ENCODE peak calls at places on chromosomes 16 and 17, in eight cellular contexts. One of them, this sample, is unnamed.
A peak's percentile ranks its signal among the peaks of the same experiment; 100 is the strongest.

GRCh38 chr17:54967621-54968258 is 714 bp downstream of the COX11 start:
- DNase-seq in SJCRH30: peak; percentile 34
- DNase-seq in neural progenitor cell: peak; percentile 18
- DNase-seq in mesendoderm: peak; percentile 67
- DNase-seq in coronary artery: no peak
- DNase-seq in suprapubic skin: no peak
- DNase-seq in dorsolateral prefrontal cortex: no peak
- DNase-seq in OCI-LY7: peak; percentile 29
- DNase-seq in this sample: no peak

GRCh38 chr16:77290451-77291110 is 91.4 kb downstream of the SYCE1L start:
- DNase-seq in SJCRH30: no peak
- DNase-seq in suprapubic skin: no peak
- DNase-seq in coronary artery: no peak
- DNase-seq in neural progenitor cell: no peak
- DNase-seq in mesendoderm: no peak
- DNase-seq in dorsolateral prefrontal cortex: no peak
- DNase-seq in OCI-LY7: no peak
- DNase-seq in this sample: no peak

GRCh38 chr16:66923247-66923851 is 2.0 kb downstream of the RRAD start:
- DNase-seq in neural progenitor cell: no peak
- DNase-seq in SJCRH30: peak; percentile 65
- DNase-seq in mesendoderm: no peak
- DNase-seq in OCI-LY7: no peak
- DNase-seq in coronary artery: peak; percentile 89
- DNase-seq in dorsolateral prefrontal cortex: no peak
- DNase-seq in suprapubic skin: no peak
- DNase-seq in this sample: peak; percentile 57

GRCh38 chr16:74309789-74310781 is 13.5 kb downstream of the PSMD7 start:
- DNase-seq in SJCRH30: peak; percentile 62
- DNase-seq in dorsolateral prefrontal cortex: no peak
- DNase-seq in coronary artery: no peak
- DNase-seq in mesendoderm: peak; percentile 65
- DNase-seq in OCI-LY7: peak; percentile 55
- DNase-seq in suprapubic skin: no peak
- DNase-seq in neural progenitor cell: peak; percentile 64
- DNase-seq in this sample: no peak

GRCh38 chr16:13873835-13874438 is 46.0 kb upstream of the ERCC4 start:
- DNase-seq in mesendoderm: peak; percentile 67
- DNase-seq in neural progenitor cell: peak; percentile 75
- DNase-seq in coronary artery: no peak
- DNase-seq in dorsolateral prefrontal cortex: peak; percentile 5
- DNase-seq in OCI-LY7: peak; percentile 23
- DNase-seq in SJCRH30: peak; percentile 50
- DNase-seq in suprapubic skin: no peak
- DNase-seq in this sample: no peak

GRCh38 chr17:17944743-17945142 is 27.5 kb downstream of the TOM1L2 start:
- DNase-seq in mesendoderm: no peak
- DNase-seq in neural progenitor cell: peak; percentile 37
- DNase-seq in suprapubic skin: no peak
- DNase-seq in OCI-LY7: no peak
- DNase-seq in SJCRH30: peak; percentile 49
- DNase-seq in dorsolateral prefrontal cortex: no peak
- DNase-seq in coronary artery: no peak
- DNase-seq in this sample: no peak

GRCh38 chr17:79517812-79518211 is 93.0 kb downstream of the RBFOX3 start:
- DNase-seq in mesendoderm: no peak
- DNase-seq in suprapubic skin: no peak
- DNase-seq in neural progenitor cell: no peak
- DNase-seq in OCI-LY7: no peak
- DNase-seq in dorsolateral prefrontal cortex: no peak
- DNase-seq in coronary artery: no peak
- DNase-seq in SJCRH30: no peak
- DNase-seq in this sample: no peak

GRCh38 chr16:56988948-56989945 is at the start of gene NLRC5:
- DNase-seq in SJCRH30: peak; percentile 76
- DNase-seq in suprapubic skin: peak; percentile 91
- DNase-seq in OCI-LY7: peak; percentile 93
- DNase-seq in mesendoderm: peak; percentile 69
- DNase-seq in dorsolateral prefrontal cortex: peak; percentile 82
- DNase-seq in coronary artery: peak; percentile 89
- DNase-seq in neural progenitor cell: peak; percentile 78
- DNase-seq in this sample: peak; percentile 84

GRCh38 chr17:33038740-33039139 is 47.1 kb downstream of the SPACA3 start:
- DNase-seq in dorsolateral prefrontal cortex: peak; percentile 31
- DNase-seq in SJCRH30: peak; percentile 67
- DNase-seq in coronary artery: no peak
- DNase-seq in suprapubic skin: no peak
- DNase-seq in neural progenitor cell: peak; percentile 85
- DNase-seq in mesendoderm: peak; percentile 70
- DNase-seq in OCI-LY7: peak; percentile 3
- DNase-seq in this sample: peak; percentile 29

DNA sequence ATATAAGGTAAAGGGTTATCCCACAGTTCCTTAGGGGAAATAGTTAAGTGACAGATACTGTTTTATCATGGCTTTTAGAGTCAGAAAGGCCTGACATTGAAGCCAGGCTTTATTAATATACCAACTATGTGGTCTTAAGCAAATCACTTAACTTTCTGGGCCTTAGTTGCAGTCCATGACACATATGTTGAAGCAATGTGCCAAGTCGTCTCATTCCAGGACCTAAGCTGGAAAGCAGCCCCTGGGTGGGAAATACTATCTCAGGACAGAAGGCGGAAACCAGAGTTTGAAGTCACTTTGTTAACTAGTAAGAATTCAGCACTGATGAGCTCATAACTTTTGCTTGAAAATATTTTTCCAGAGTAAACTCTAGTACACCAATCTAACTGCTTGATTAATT is 80.0 kb downstream of the USP32 start:
- DNase-seq in SJCRH30: no peak
- DNase-seq in suprapubic skin: no peak
- DNase-seq in coronary artery: no peak
- DNase-seq in neural progenitor cell: no peak
- DNase-seq in OCI-LY7: no peak
- DNase-seq in mesendoderm: no peak
- DNase-seq in dorsolateral prefrontal cortex: no peak
- DNase-seq in this sample: no peak
- H3K27ac ChIP-seq in SJCRH30: no peak overlapping the region
- H3K27ac ChIP-seq in suprapubic skin: no peak overlapping the region
- H3K27ac ChIP-seq in coronary artery: no peak overlapping the region
- H3K27ac ChIP-seq in neural progenitor cell: no peak overlapping the region
- H3K27ac ChIP-seq in OCI-LY7: no peak overlapping the region
- H3K27ac ChIP-seq in mesendoderm: no peak overlapping the region
- H3K27ac ChIP-seq in dorsolateral prefrontal cortex: peak overlapping the region; percentile 10
- H3K27ac ChIP-seq in this sample: no peak overlapping the region

DNA sequence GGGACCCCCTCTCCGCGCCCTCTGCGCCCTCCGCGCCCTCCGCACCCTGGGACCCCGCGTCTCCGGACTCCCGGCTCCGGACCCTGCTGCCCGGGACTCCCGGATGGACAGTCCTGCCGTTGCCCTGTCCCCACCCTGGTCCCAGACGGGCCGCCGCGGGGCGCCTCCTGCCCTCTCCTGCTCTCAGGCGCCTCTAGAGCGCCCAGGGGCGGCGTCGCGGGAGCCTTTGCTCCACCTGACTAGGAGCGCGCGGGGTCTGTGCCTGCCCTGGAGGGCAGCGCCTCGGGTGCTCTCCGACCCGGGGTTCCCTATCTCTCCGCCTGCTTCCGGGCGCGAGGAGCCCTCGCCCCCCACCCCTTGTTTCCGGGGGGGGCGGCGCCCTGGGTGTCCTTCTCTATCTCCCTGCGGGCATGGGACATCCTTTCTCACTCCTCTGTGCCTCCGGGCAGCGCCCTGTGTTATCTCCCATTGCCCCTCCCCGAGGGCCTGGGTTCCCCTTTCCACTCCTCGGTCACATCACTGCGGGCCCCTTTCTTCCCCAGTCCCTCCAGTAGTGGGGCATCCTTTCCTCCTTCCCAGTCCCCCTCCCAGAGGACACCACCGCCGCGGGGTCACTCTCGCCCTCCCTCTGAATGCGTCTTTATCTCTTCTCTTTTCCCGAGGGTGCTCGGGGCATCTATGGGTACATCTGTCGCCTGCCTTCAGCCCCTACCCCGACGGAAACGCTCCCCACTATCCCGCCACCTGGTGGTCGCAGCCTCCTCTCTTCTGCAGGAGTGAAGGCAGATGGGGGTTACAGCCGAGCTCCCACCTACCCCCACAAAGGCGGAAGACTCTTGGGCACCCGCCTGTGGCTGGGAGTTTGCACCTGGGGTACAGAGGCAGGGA is 865 bp downstream of the PRKCB start:
- DNase-seq in coronary artery: no peak
- DNase-seq in OCI-LY7: peak; percentile 75
- DNase-seq in SJCRH30: no peak
- DNase-seq in mesendoderm: peak; percentile 13
- DNase-seq in neural progenitor cell: peak; percentile 74
- DNase-seq in suprapubic skin: peak; percentile 62
- DNase-seq in dorsolateral prefrontal cortex: peak; percentile 20
- DNase-seq in this sample: peak; percentile 59
- H3K4me3 ChIP-seq in coronary artery: peak overlapping the region; percentile 77
- H3K4me3 ChIP-seq in OCI-LY7: peak overlapping the region; percentile 85
- H3K4me3 ChIP-seq in SJCRH30: no peak overlapping the region
- H3K4me3 ChIP-seq in mesendoderm: no peak overlapping the region
- H3K4me3 ChIP-seq in neural progenitor cell: peak overlapping the region; percentile 69
- H3K4me3 ChIP-seq in suprapubic skin: peak overlapping the region; percentile 46
- H3K4me3 ChIP-seq in dorsolateral prefrontal cortex: peak overlapping the region; percentile 76
- H3K4me3 ChIP-seq in this sample: peak overlapping the region; percentile 56

GRCh38 chr16:10738231-10739077 is 5.2 kb upstream of the NUBP1 start:
- DNase-seq in OCI-LY7: peak; percentile 27
- DNase-seq in coronary artery: peak; percentile 92
- DNase-seq in suprapubic skin: no peak
- DNase-seq in neural progenitor cell: no peak
- DNase-seq in dorsolateral prefrontal cortex: peak; percentile 75
- DNase-seq in SJCRH30: peak; percentile 68
- DNase-seq in mesendoderm: peak; percentile 71
- DNase-seq in this sample: peak; percentile 87
- H3K27ac ChIP-seq in OCI-LY7: peak overlapping the region; percentile 62
- H3K27ac ChIP-seq in coronary artery: peak overlapping the region; percentile 79
- H3K27ac ChIP-seq in suprapubic skin: peak overlapping the region; percentile 64
- H3K27ac ChIP-seq in neural progenitor cell: no peak overlapping the region
- H3K27ac ChIP-seq in dorsolateral prefrontal cortex: peak overlapping the region; percentile 33
- H3K27ac ChIP-seq in SJCRH30: peak overlapping the region; percentile 73
- H3K27ac ChIP-seq in mesendoderm: no peak overlapping the region
- H3K27ac ChIP-seq in this sample: peak overlapping the region; percentile 94

GRCh38 chr17:36940313-36941264 is 3.3 kb downstream of the LHX1 start:
- DNase-seq in mesendoderm: no peak
- DNase-seq in neural progenitor cell: peak; percentile 55
- DNase-seq in dorsolateral prefrontal cortex: no peak
- DNase-seq in suprapubic skin: no peak
- DNase-seq in SJCRH30: no peak
- DNase-seq in OCI-LY7: no peak
- DNase-seq in coronary artery: no peak
- DNase-seq in this sample: no peak

GRCh38 chr17:36939059-36939943 is 2.0 kb downstream of the LHX1 start:
- DNase-seq in dorsolateral prefrontal cortex: no peak
- DNase-seq in mesendoderm: no peak
- DNase-seq in SJCRH30: no peak
- DNase-seq in OCI-LY7: no peak
- DNase-seq in neural progenitor cell: peak; percentile 45
- DNase-seq in suprapubic skin: no peak
- DNase-seq in coronary artery: no peak
- DNase-seq in this sample: no peak

GRCh38 chr17:36941265-36942021 is 4.2 kb downstream of the LHX1 start:
- DNase-seq in OCI-LY7: no peak
- DNase-seq in mesendoderm: no peak
- DNase-seq in suprapubic skin: no peak
- DNase-seq in SJCRH30: no peak
- DNase-seq in coronary artery: no peak
- DNase-seq in dorsolateral prefrontal cortex: no peak
- DNase-seq in neural progenitor cell: no peak
- DNase-seq in this sample: no peak

GRCh38 chr17:36938566-36939058 is 1.3 kb downstream of the LHX1 start:
- DNase-seq in SJCRH30: no peak
- DNase-seq in suprapubic skin: no peak
- DNase-seq in neural progenitor cell: peak; percentile 70
- DNase-seq in coronary artery: no peak
- DNase-seq in mesendoderm: no peak
- DNase-seq in dorsolateral prefrontal cortex: no peak
- DNase-seq in OCI-LY7: no peak
- DNase-seq in this sample: no peak

DNA sequence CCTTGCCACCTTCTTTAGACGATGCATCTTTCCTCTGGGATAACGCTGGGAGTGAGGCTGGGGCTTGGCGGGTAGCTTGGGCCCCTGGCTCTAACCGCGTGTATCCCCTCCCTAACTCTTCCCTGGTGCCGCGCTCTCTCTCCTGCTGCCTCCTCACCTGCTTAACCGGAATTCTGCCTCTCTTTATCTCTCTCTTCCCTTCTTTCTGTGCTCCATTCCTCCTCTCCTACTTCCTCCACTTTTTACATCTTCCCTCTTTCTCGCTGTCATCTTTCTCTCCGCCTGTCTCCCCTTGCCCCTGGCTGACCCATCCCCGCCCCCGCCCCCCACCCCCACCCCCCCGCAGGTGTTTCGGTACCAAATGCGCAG is 2.7 kb downstream of the LHX1 start:
- DNase-seq in mesendoderm: no peak
- DNase-seq in suprapubic skin: no peak
- DNase-seq in OCI-LY7: no peak
- DNase-seq in SJCRH30: no peak
- DNase-seq in dorsolateral prefrontal cortex: no peak
- DNase-seq in neural progenitor cell: peak; percentile 44
- DNase-seq in coronary artery: no peak
- DNase-seq in this sample: no peak
- H3K4me3 ChIP-seq in mesendoderm: peak overlapping the region; percentile 84
- H3K4me3 ChIP-seq in suprapubic skin: no peak overlapping the region
- H3K4me3 ChIP-seq in OCI-LY7: no peak overlapping the region
- H3K4me3 ChIP-seq in SJCRH30: no peak overlapping the region
- H3K4me3 ChIP-seq in dorsolateral prefrontal cortex: no peak overlapping the region
- H3K4me3 ChIP-seq in neural progenitor cell: no peak overlapping the region
- H3K4me3 ChIP-seq in coronary artery: no peak overlapping the region
- H3K4me3 ChIP-seq in this sample: no peak overlapping the region

DNA sequence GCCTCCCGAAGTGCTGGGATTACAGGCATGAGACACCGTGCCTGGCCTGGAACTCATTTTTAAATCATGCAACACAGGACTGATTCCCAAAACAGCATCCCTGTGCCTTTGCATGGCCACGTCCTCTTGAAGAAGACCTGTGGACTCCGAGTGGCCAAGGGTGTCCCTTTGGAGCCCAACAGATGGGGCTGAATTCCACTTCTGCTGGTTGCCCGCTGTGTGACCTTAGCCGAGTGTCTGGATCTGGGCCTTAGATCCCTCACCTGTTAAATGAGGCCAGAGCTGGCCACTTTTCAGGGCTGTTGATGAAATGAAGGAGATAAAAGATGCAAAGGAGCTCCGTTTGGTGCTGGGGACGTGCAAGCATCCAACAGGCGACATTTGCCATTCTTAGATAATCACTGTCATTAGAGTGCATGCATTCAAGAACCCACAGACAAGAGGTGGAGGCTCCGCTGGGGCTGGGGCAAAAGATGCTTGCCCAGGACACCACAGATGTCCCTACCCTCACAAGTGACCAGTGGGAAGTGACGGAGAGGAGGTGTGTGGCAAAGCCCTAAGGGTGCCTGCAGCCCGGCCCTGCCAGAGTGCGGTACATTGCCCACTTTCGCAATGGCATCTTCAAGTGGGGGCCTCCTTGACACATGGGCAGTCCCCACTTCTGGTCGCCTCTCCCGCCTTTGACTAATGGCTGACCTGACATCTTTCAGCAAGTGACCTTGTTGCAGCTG is 354.0 kb upstream of the TNRC6C start:
- DNase-seq in dorsolateral prefrontal cortex: no peak
- DNase-seq in mesendoderm: no peak
- DNase-seq in SJCRH30: no peak
- DNase-seq in coronary artery: peak; percentile 69
- DNase-seq in suprapubic skin: no peak
- DNase-seq in neural progenitor cell: no peak
- DNase-seq in OCI-LY7: no peak
- DNase-seq in this sample: no peak
- H3K27ac ChIP-seq in dorsolateral prefrontal cortex: no peak overlapping the region
- H3K27ac ChIP-seq in mesendoderm: no peak overlapping the region
- H3K27ac ChIP-seq in SJCRH30: no peak overlapping the region
- H3K27ac ChIP-seq in coronary artery: peak overlapping the region; percentile 94
- H3K27ac ChIP-seq in suprapubic skin: no peak overlapping the region
- H3K27ac ChIP-seq in neural progenitor cell: no peak overlapping the region
- H3K27ac ChIP-seq in OCI-LY7: no peak overlapping the region
- H3K27ac ChIP-seq in this sample: no peak overlapping the region

This sample was measured in psoas muscle.